ENCODE peak calls at places on chromosomes 7 and 10, in nine cellular contexts. A is fibroblast of mammary gland, S is sciatic nerve, I is neuronal stem cell, V is posterior vena cava, G is NCI-H524 treated with DMSO at 0.1 percent for 48 hours, M is A549, L is GM03348, T is brain microvascular endothelial cell. E is an unnamed sample.

GRCh38 chr10:22478555-22479334 is 133.4 kb downstream of the SPAG6 start:
- DNase-seq in M (no peak), I (no peak), T (no peak), S (no peak), L (no peak), A (no peak), G (no peak), V (no peak), E (no peak)

GRCh38 chr7:44216019-44216418 is 15.2 kb downstream of the YKT6 start:
- DNase-seq in A (no peak), M (no peak), I (no peak), V (peak), T (no peak), L (no peak), G (no peak), S (peak), E (no peak)

GRCh38 chr10:86256690-86257315 is 109.8 kb downstream of the GRID1 start:
- DNase-seq in S (no peak), I (no peak), L (no peak), T (no peak), M (no peak), A (no peak), G (no peak), V (no peak), E (no peak)

GRCh38 chr10:133308431-133309110 is at the start of the genes TUBGCP2 and ZNF511:
- DNase-seq in I (peak), G (no peak), A (peak), L (peak), S (peak), V (peak), T (peak), M (peak), E (peak)

GRCh38 chr10:5609952-5610616 is 56.3 kb downstream of the ASB13 start:
- DNase-seq in V (no peak), G (no peak), T (no peak), L (no peak), I (no peak), M (peak), A (peak), S (no peak), E (no peak)

GRCh38 chr7:77360969-77361368 is 55.2 kb downstream of the GSAP start:
- DNase-seq in V (no peak), G (no peak), S (no peak), I (no peak), A (no peak), M (no peak), L (no peak), T (no peak), E (no peak)

GRCh38 chr7:3835102-3835501 is 534.0 kb downstream of the SDK1 start:
- DNase-seq in T (peak), M (no peak), S (no peak), V (no peak), G (no peak), L (no peak), A (no peak), I (no peak), E (no peak)

GRCh38 chr7:121761399-121761798 is 111.6 kb upstream of the PTPRZ1 start:
- DNase-seq in A (peak), V (no peak), G (no peak), S (no peak), I (no peak), L (no peak), M (no peak), T (no peak), E (no peak)

GRCh38 chr10:90162464-90162863 is 461.1 kb downstream of the KIF20B start:
- DNase-seq in G (no peak), S (no peak), T (no peak), L (no peak), V (no peak), M (no peak), I (no peak), A (peak), E (peak)

GRCh38 chr10:43610636-43611035 is 4.4 kb downstream of the ZNF485 start:
- DNase-seq in L (no peak), S (no peak), G (no peak), A (peak), M (no peak), T (peak), V (no peak), I (no peak), E (peak)

GRCh38 chr7:134847834-134848233 is 68.4 kb downstream of the CALD1 start:
- DNase-seq in M (no peak), G (no peak), T (no peak), S (no peak), A (no peak), I (no peak), L (no peak), V (no peak), E (no peak)

GRCh38 chr7:39540320-39540719 is 25.9 kb upstream of the YAE1 start:
- DNase-seq in T (no peak), L (no peak), M (no peak), S (no peak), I (no peak), V (no peak), A (no peak), G (peak), E (no peak)

GRCh38 chr10:4283841-4284610 is 499.0 kb upstream of the KLF6 start:
- DNase-seq in M (no peak), V (peak), S (peak), A (peak), I (no peak), G (no peak), T (no peak), L (peak), E (peak)

GRCh38 chr7:140235114-140235513 is 58.3 kb upstream of the KDM7A start:
- DNase-seq in L (no peak), A (no peak), V (peak), I (no peak), M (no peak), G (no peak), T (no peak), S (no peak), E (no peak)

GRCh38 chr10:90138844-90139243 is 437.5 kb downstream of the KIF20B start:
- DNase-seq in G (no peak), T (peak), L (no peak), I (no peak), A (peak), M (peak), S (no peak), V (no peak), E (no peak)

GRCh38 chr7:100607111-100607510 is 4.9 kb downstream of the PCOLCE start:
- DNase-seq in V (no peak), L (no peak), G (no peak), S (no peak), A (peak), M (no peak), I (no peak), T (peak), E (no peak)

GRCh38 chr10:33098966-33099663 is 141.1 kb upstream of the ITGB1 start:
- DNase-seq in A (no peak), M (no peak), L (peak), S (no peak), T (no peak), I (no peak), G (no peak), V (no peak), E (no peak)

GRCh38 chr10:72334196-72334831 is 20.4 kb downstream of the DNAJB12 start:
- DNase-seq in I (peak), M (no peak), A (peak), S (no peak), L (no peak), G (peak), V (no peak), T (peak), E (peak)

GRCh38 chr7:152145853-152146466 is 120.5 kb downstream of the GALNT11 start:
- DNase-seq in T (peak), L (peak), I (peak), A (peak), M (peak), S (no peak), G (no peak), V (no peak), E (peak)

GRCh38 chr7:79702116-79702515 is 248.6 kb upstream of the MAGI2 start:
- DNase-seq in T (peak), A (no peak), S (no peak), I (no peak), V (no peak), L (no peak), G (no peak), M (no peak), E (no peak)

GRCh38 chr7:129091484-129092002 is 36.6 kb upstream of the TNPO3 start:
- DNase-seq in I (peak), A (peak), V (peak), M (peak), T (peak), S (peak), L (peak), G (no peak), E (no peak)

GRCh38 chr7:155653773-155654172 is 9.3 kb downstream of the RBM33 start:
- DNase-seq in V (no peak), A (peak), L (peak), G (no peak), I (no peak), M (no peak), T (no peak), S (no peak), E (no peak)

GRCh38 chr10:85542936-85543730 is 823.5 kb downstream of the GRID1 start:
- DNase-seq in M (no peak), S (no peak), G (no peak), T (no peak), L (no peak), V (no peak), I (peak), A (no peak), E (no peak)

GRCh38 chr10:95260397-95260881 is 30.4 kb downstream of the PDLIM1 start:
- DNase-seq in L (peak), A (peak), T (peak), I (no peak), G (no peak), V (no peak), M (peak), S (no peak), E (no peak)

GRCh38 chr7:129825005-129825553 is 127.7 kb downstream of the UBE2H start:
- DNase-seq in I (peak), T (no peak), L (peak), G (peak), V (peak), M (peak), S (peak), A (no peak), E (no peak)

GRCh38 chr7:157347217-157347904 is 10.6 kb downstream of the DNAJB6 start:
- DNase-seq in T (peak), L (peak), G (no peak), I (no peak), A (peak), M (peak), V (peak), S (no peak), E (peak)

GRCh38 chr10:27743736-27744477 is 1.7 kb downstream of the MKX start:
- DNase-seq in G (no peak), T (no peak), I (no peak), L (peak), S (no peak), A (no peak), M (peak), V (no peak), E (no peak)

GRCh38 chr10:78969719-78970118 is 99.0 kb upstream of the ZMIZ1 start:
- DNase-seq in A (no peak), S (no peak), L (no peak), V (no peak), I (no peak), G (no peak), M (no peak), T (no peak), E (no peak)

GRCh38 chr10:93435621-93436385 is 46.3 kb downstream of the MYOF start:
- DNase-seq in L (peak), S (no peak), A (peak), T (peak), V (no peak), I (peak), G (no peak), M (peak), E (peak)

GRCh38 chr10:3790858-3791257 is 5.8 kb upstream of the KLF6 start:
- DNase-seq in I (no peak), L (no peak), A (no peak), T (no peak), S (no peak), V (no peak), M (no peak), G (no peak), E (no peak)

GRCh38 chr7:99272476-99273045 is at the start of gene MYH16:
- DNase-seq in G (no peak), V (no peak), M (no peak), S (no peak), I (no peak), L (no peak), T (no peak), A (peak), E (no peak)

GRCh38 chr10:26341701-26342100 is 96.4 kb upstream of the APBB1IP start:
- DNase-seq in V (no peak), T (no peak), S (no peak), A (no peak), L (no peak), I (no peak), M (no peak), G (no peak), E (no peak)

GRCh38 chr7:112546723-112547513 is 66.1 kb downstream of the LSMEM1 start:
- DNase-seq in L (no peak), T (no peak), A (peak), I (no peak), S (no peak), M (peak), V (no peak), G (no peak), E (no peak)

GRCh38 chr10:66176772-66177171 is 749.1 kb upstream of the LRRTM3 start:
- DNase-seq in S (no peak), I (no peak), A (peak), T (peak), G (no peak), V (no peak), L (no peak), M (no peak), E (peak)

GRCh38 chr10:70759769-70760168 is 25.4 kb downstream of the TBATA start:
- DNase-seq in L (no peak), G (no peak), S (peak), I (no peak), V (peak), A (peak), M (peak), T (no peak), E (no peak)

GRCh38 chr7:111855161-111855841 is 293.0 kb upstream of the IMMP2L start:
- DNase-seq in A (peak), S (peak), G (no peak), M (peak), T (peak), L (peak), V (no peak), I (peak), E (no peak)

GRCh38 chr7:135253851-135254815 is 20.5 kb downstream of the STRA8 start:
- DNase-seq in L (peak), T (peak), M (peak), A (peak), V (peak), S (peak), I (no peak), G (no peak), E (peak)

E was measured in skeletal muscle cell.